ENCODE peak calls at places on chromosomes 13 and 19, in five cellular contexts. F, M, A, S and G are unnamed samples.

GRCh38 chr19:58562126-58563033 is 4.0 kb upstream of the UBE2M start:
- DNase-seq in M (no peak), A (no peak), S (no peak), F (no peak), G (no peak)

GRCh38 chr13:40017662-40018262 is 362.3 kb downstream of the COG6 start:
- DNase-seq in M (no peak), S (no peak), A (no peak), F (no peak), G (no peak)

GRCh38 chr19:8323781-8324185 is 2.5 kb downstream of the RPS28 start:
- DNase-seq in A (no peak), M (no peak), S (no peak), F (no peak), G (no peak)

GRCh38 chr13:28558126-28558525 is 63.2 kb upstream of the FLT1 start:
- DNase-seq in A (no peak), F (no peak), S (peak; percentile 58), M (no peak), G (no peak)

GRCh38 chr13:30147380-30147779 is 160.0 kb downstream of the KATNAL1 start:
- DNase-seq in S (no peak), A (no peak), M (no peak), F (no peak), G (no peak)

GRCh38 chr19:3369337-3370213 is 3.2 kb downstream of the NFIC start:
- DNase-seq in S (peak; percentile 74), A (no peak), M (no peak), F (no peak), G (no peak)

GRCh38 chr13:49791753-49792549 is 531 bp downstream of the KPNA3 start:
- DNase-seq in M (peak; percentile 43), F (peak; percentile 42), S (peak; percentile 14), A (peak; percentile 37), G (no peak)

GRCh38 chr13:79679334-79679733 is 198.4 kb downstream of the NDFIP2 start:
- DNase-seq in F (peak; percentile 77), A (no peak), S (peak; percentile 59), M (peak; percentile 71), G (peak; percentile 70)

GRCh38 chr13:42047561-42048322 is 706 bp upstream of the DGKH start:
- DNase-seq in S (peak; percentile 46), M (peak; percentile 37), F (peak; percentile 11), A (no peak), G (peak; percentile 8)

GRCh38 chr13:91768746-91769145 is 370.3 kb downstream of the GPC5 start:
- DNase-seq in M (no peak), S (no peak), A (no peak), F (no peak), G (no peak)

GRCh38 chr13:31242342-31242741 is 42.6 kb downstream of the B3GLCT start:
- DNase-seq in M (no peak), F (no peak), S (no peak), A (no peak), G (no peak)

GRCh38 chr13:51844862-51845573 is at the start of gene TMEM272:
- DNase-seq in F (peak; percentile 30), S (peak; percentile 30), A (peak; percentile 45), M (peak; percentile 74), G (peak; percentile 66)

GRCh38 chr19:15357906-15358305 is 21.7 kb downstream of the AKAP8 start:
- DNase-seq in A (no peak), F (no peak), M (no peak), S (no peak), G (no peak)

GRCh38 chr13:36362251-36362650 is 16.1 kb upstream of the SPART start:
- DNase-seq in F (no peak), M (no peak), S (peak; percentile 25), A (no peak), G (no peak)

GRCh38 chr13:93344048-93344447 is 117.4 kb downstream of the GPC6 start:
- DNase-seq in S (no peak), F (no peak), A (no peak), M (no peak), G (no peak)